ENCODE peak calls at places on chromosomes 13 and 19, in nine cellular contexts. U is HepG2, Q is PC-3, A is GM23248, N is astrocyte, V is fibroblast of lung, L is GM23338, W is endothelial cell of umbilical vein, M is MM.1S. E is an unnamed sample.
A peak's percentile ranks its signal among the peaks of the same experiment; 100 is the strongest.

GRCh38 chr13:73401769-73402168 is 343.0 kb downstream of the KLF5 start:
- DNase-seq in L (peak; percentile 36), A (no peak), W (no peak), Q (no peak), U (no peak), V (no peak), M (no peak), N (no peak), E (no peak)

GRCh38 chr13:98923641-98924397 is 54.0 kb downstream of the DOCK9 start:
- DNase-seq in L (no peak), U (no peak), M (no peak), A (no peak), Q (no peak), N (no peak), W (no peak), V (peak; percentile 3), E (no peak)

GRCh38 chr19:33348301-33349010 is 25.1 kb upstream of the CEBPG start:
- DNase-seq in U (peak; percentile 46), L (no peak), W (no peak), Q (no peak), M (no peak), N (peak; percentile 15), A (peak; percentile 65), V (peak; percentile 23), E (no peak)

GRCh38 chr13:98224557-98224956 is 47.5 kb upstream of the RNF113B start:
- DNase-seq in W (no peak), N (no peak), L (no peak), Q (no peak), U (no peak), V (no peak), M (no peak), A (no peak), E (no peak)

GRCh38 chr13:98507060-98507797 is 69.7 kb downstream of the STK24 start:
- DNase-seq in U (peak; percentile 48), V (peak; percentile 80), A (peak; percentile 50), Q (peak; percentile 9), L (peak; percentile 67), W (peak; percentile 97), M (no peak), N (peak; percentile 80), E (peak; percentile 93)

GRCh38 chr13:22793598-22794134 is 387.1 kb upstream of the SGCG start:
- DNase-seq in V (peak; percentile 15), W (no peak), U (peak; percentile 99), M (no peak), Q (no peak), N (peak; percentile 10), L (peak; percentile 28), A (no peak), E (no peak)

GRCh38 chr13:113129480-113129879 is 6.9 kb downstream of the F10 start:
- DNase-seq in V (no peak), Q (no peak), M (no peak), A (no peak), N (no peak), U (no peak), L (peak; percentile 47), W (no peak), E (no peak)

GRCh38 chr13:94139393-94139995 is 340.0 kb downstream of the DCT start:
- DNase-seq in N (peak; percentile 36), A (no peak), L (no peak), U (no peak), V (peak; percentile 49), M (no peak), Q (no peak), W (no peak), E (no peak)

GRCh38 chr19:8185343-8186068 is 23.7 kb upstream of the CERS4 start:
- DNase-seq in U (no peak), M (no peak), Q (no peak), W (no peak), A (no peak), N (no peak), L (no peak), V (no peak), E (no peak)

GRCh38 chr19:28864577-28865042 is 348.3 kb downstream of the UQCRFS1 start:
- DNase-seq in Q (no peak), M (no peak), A (no peak), V (no peak), W (no peak), N (no peak), U (no peak), L (no peak), E (no peak)

GRCh38 chr13:47306991-47307390 is 410.1 kb upstream of the HTR2A start:
- DNase-seq in M (no peak), A (no peak), Q (no peak), U (no peak), N (no peak), W (no peak), V (no peak), L (no peak), E (no peak)

GRCh38 chr13:105971312-105971711 is 564.1 kb downstream of the EFNB2 start:
- DNase-seq in M (no peak), Q (no peak), L (no peak), N (no peak), A (no peak), U (no peak), V (no peak), W (no peak), E (no peak)

GRCh38 chr19:15124572-15125231 is 17.5 kb downstream of the SYDE1 start:
- DNase-seq in W (no peak), Q (no peak), U (peak; percentile 50), M (no peak), A (peak; percentile 58), N (no peak), V (no peak), L (peak; percentile 87), E (no peak)

GRCh38 chr13:24270639-24271131 is 38.7 kb upstream of the C1QTNF9 start:
- DNase-seq in L (peak; percentile 24), N (peak; percentile 59), U (peak; percentile 47), M (no peak), Q (no peak), A (peak; percentile 75), V (peak; percentile 62), W (peak; percentile 53), E (peak; percentile 7)

GRCh38 chr19:45716314-45717130 is 14.2 kb downstream of the FBXO46 start:
- DNase-seq in M (peak; percentile 30), A (peak; percentile 61), N (no peak), Q (peak; percentile 44), L (peak; percentile 61), W (peak; percentile 49), V (no peak), U (no peak), E (peak; percentile 59)

GRCh38 chr13:95698047-95698749 is 21.3 kb downstream of the DNAJC3 start:
- DNase-seq in N (no peak), Q (peak; percentile 33), V (no peak), A (peak; percentile 40), W (no peak), U (no peak), M (no peak), L (peak; percentile 46), E (no peak)

GRCh38 chr19:50974702-50975555 is 5.5 kb upstream of the KLK6 start:
- DNase-seq in A (no peak), L (no peak), U (no peak), V (no peak), Q (no peak), M (no peak), W (no peak), N (no peak), E (no peak)

GRCh38 chr13:39451860-39452301 is 151.1 kb downstream of the LHFPL6 start:
- DNase-seq in W (peak; percentile 86), L (no peak), U (no peak), Q (no peak), N (peak; percentile 30), A (no peak), V (peak; percentile 37), M (no peak), E (no peak)

GRCh38 chr19:50501568-50502475 is 9.2 kb downstream of the JOSD2 start:
- DNase-seq in N (no peak), W (no peak), M (no peak), U (no peak), Q (no peak), A (no peak), V (no peak), L (no peak), E (no peak)

DNA sequence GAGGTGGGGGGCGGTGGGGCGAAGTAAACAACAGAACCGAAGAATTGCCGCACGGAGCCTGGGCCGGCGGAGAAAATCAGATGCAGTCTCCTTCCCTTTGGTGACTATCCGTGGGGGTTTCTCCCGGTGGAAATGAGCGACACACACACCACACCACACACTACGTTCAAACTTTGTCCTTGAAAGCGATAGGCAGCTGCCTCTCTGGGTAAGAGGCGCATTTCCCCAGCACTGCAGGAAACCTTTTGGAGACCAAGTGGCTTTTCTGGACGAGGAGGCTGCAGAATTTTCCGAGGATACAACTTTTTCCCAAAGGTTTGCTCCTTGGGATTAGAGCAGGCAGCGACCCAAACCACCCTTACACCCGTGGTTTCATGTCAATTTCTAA is 38.1 kb upstream of the FLT1 start:
- DNase-seq in Q (no peak), A (no peak), U (no peak), V (no peak), N (no peak), M (no peak), W (no peak), L (peak; percentile 34), E (no peak)
- TF ChIP-seq EZH2 in Q (peak; percentile 63), A (no peak), U (peak; percentile 51), V (no peak), N (no peak), M (no peak), W (no peak), L (no peak), E (no peak)

GRCh38 chr19:3880471-3881271 is at the start of gene ATCAY:
- DNase-seq in A (no peak), N (no peak), W (no peak), Q (no peak), U (no peak), M (no peak), L (peak; percentile 87), V (no peak), E (no peak)
- TF ChIP-seq EZH2 in A (no peak), N (peak; percentile 74), W (peak; percentile 86), Q (no peak), U (no peak), M (no peak), L (no peak), V (peak; percentile 81), E (no peak)

GRCh38 chr19:53131732-53132131 is 978 bp downstream of the ZNF415 start:
- DNase-seq in W (no peak), U (no peak), L (peak; percentile 15), V (no peak), M (no peak), A (peak; percentile 16), N (no peak), Q (no peak), E (no peak)
- TF ChIP-seq EZH2 in W (no peak), U (no peak), L (no peak), V (no peak), M (no peak), A (no peak), N (no peak), Q (no peak), E (no peak)

DNA sequence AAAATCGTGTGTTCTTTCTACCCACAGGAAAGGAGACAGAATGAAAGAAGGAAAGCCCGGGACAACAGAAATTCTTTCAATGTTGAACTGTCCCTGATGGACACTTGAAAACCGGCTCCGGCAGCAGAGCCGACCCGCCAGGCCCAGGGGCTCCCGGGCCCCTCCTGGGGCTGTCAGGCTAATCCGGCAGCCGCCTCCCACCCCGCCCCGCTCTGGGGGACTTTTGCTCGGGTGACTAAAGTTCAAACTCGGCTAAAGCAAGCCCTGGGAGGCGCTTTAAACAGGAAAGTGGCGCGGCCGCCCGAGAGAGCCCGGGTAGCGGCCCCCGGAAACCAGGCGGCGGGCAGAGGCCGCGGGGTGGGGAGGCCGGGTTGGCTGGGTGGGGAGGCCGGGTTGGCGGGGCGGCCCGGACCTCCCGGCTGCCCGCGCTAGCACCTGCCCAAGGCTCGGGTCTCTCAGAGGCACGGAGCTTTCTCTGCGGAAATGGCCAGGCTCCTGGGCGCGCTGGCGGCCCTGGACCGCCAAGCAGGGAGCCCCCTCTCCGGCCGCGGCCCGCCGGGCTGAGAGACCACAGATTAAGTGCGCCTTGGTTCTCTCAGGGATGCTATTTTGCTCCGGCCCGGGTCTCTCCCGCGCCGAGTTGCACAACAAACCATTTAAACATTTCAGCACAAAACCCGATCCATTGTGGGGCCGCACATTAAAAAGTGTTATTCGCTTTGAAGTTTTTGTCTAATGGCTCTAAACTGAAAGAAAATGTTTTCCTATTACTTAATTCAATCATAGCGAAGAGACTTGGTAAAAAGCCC is 2.6 kb upstream of the GSX1 start:
- DNase-seq in W (no peak), M (no peak), A (no peak), V (no peak), N (no peak), Q (no peak), L (peak; percentile 65), U (peak; percentile 20), E (no peak)
- TF ChIP-seq EZH2 in W (peak; percentile 96), M (no peak), A (peak; percentile 96), V (peak; percentile 91), N (peak; percentile 91), Q (no peak), L (peak; percentile 97), U (peak; percentile 24), E (no peak)

E was measured in PC-9.